ENCODE peak calls at places on chromosome 11, in six cellular contexts. One of them, this sample, is unnamed.
A peak's percentile ranks its signal among the peaks of the same experiment; 100 is the strongest.

GRCh38 chr11:68259122-68259959 is 12.4 kb downstream of the C11orf24 start:
- DNase-seq in mucosa of descending colon: no peak
- DNase-seq in skeletal muscle cell: no peak
- DNase-seq in ecto neural progenitor cell: peak; percentile 41
- DNase-seq in NCI-H1105: no peak
- DNase-seq in Caco-2: no peak
- DNase-seq in this sample: no peak

GRCh38 chr11:63670738-63671321 is 346 bp downstream of the ATL3 start:
- DNase-seq in mucosa of descending colon: peak; percentile 82
- DNase-seq in skeletal muscle cell: no peak
- DNase-seq in ecto neural progenitor cell: peak; percentile 63
- DNase-seq in NCI-H1105: peak; percentile 8
- DNase-seq in Caco-2: peak; percentile 71
- DNase-seq in this sample: no peak

GRCh38 chr11:62601114-62601363 is 626 bp downstream of the MTA2 start:
- DNase-seq in mucosa of descending colon: no peak
- DNase-seq in skeletal muscle cell: no peak
- DNase-seq in ecto neural progenitor cell: no peak
- DNase-seq in NCI-H1105: no peak
- DNase-seq in Caco-2: no peak
- DNase-seq in this sample: no peak

GRCh38 chr11:95338430-95338991 is 107.5 kb upstream of the SESN3 start:
- DNase-seq in mucosa of descending colon: peak; percentile 34
- DNase-seq in skeletal muscle cell: peak; percentile 58
- DNase-seq in ecto neural progenitor cell: no peak
- DNase-seq in NCI-H1105: peak; percentile 96
- DNase-seq in Caco-2: no peak
- DNase-seq in this sample: no peak

GRCh38 chr11:47714554-47715081 is 551 bp downstream of the AGBL2 start:
- DNase-seq in mucosa of descending colon: peak; percentile 38
- DNase-seq in skeletal muscle cell: no peak
- DNase-seq in ecto neural progenitor cell: peak; percentile 52
- DNase-seq in NCI-H1105: peak; percentile 21
- DNase-seq in Caco-2: no peak
- DNase-seq in this sample: no peak

GRCh38 chr11:2511421-2512369 is 66.9 kb downstream of the KCNQ1 start:
- DNase-seq in mucosa of descending colon: peak; percentile 21
- DNase-seq in skeletal muscle cell: no peak
- DNase-seq in ecto neural progenitor cell: peak; percentile 36
- DNase-seq in NCI-H1105: no peak
- DNase-seq in Caco-2: no peak
- DNase-seq in this sample: no peak

GRCh38 chr11:109954534-109954933 is 138.7 kb upstream of the ZC3H12C start:
- DNase-seq in mucosa of descending colon: no peak
- DNase-seq in skeletal muscle cell: no peak
- DNase-seq in ecto neural progenitor cell: no peak
- DNase-seq in NCI-H1105: no peak
- DNase-seq in Caco-2: no peak
- DNase-seq in this sample: no peak

GRCh38 chr11:127859941-127860354 is 727.4 kb downstream of the ETS1 start:
- DNase-seq in mucosa of descending colon: no peak
- DNase-seq in skeletal muscle cell: no peak
- DNase-seq in ecto neural progenitor cell: no peak
- DNase-seq in NCI-H1105: no peak
- DNase-seq in Caco-2: no peak
- DNase-seq in this sample: no peak

GRCh38 chr11:126489791-126490190 is 134.3 kb downstream of the ST3GAL4 start:
- DNase-seq in mucosa of descending colon: no peak
- DNase-seq in skeletal muscle cell: no peak
- DNase-seq in ecto neural progenitor cell: no peak
- DNase-seq in NCI-H1105: no peak
- DNase-seq in Caco-2: no peak
- DNase-seq in this sample: no peak

GRCh38 chr11:6825333-6825744 is 20.1 kb upstream of the OR10A5 start:
- DNase-seq in mucosa of descending colon: no peak
- DNase-seq in skeletal muscle cell: no peak
- DNase-seq in ecto neural progenitor cell: no peak
- DNase-seq in NCI-H1105: no peak
- DNase-seq in Caco-2: no peak
- DNase-seq in this sample: no peak

GRCh38 chr11:100980156-100980555 is 149.5 kb downstream of the PGR start:
- DNase-seq in mucosa of descending colon: no peak
- DNase-seq in skeletal muscle cell: no peak
- DNase-seq in ecto neural progenitor cell: no peak
- DNase-seq in NCI-H1105: no peak
- DNase-seq in Caco-2: peak; percentile 33
- DNase-seq in this sample: no peak

GRCh38 chr11:64448599-64449380 is 89.8 kb downstream of the RPS6KA4 start:
- DNase-seq in mucosa of descending colon: peak; percentile 88
- DNase-seq in skeletal muscle cell: no peak
- DNase-seq in ecto neural progenitor cell: peak; percentile 92
- DNase-seq in NCI-H1105: peak; percentile 77
- DNase-seq in Caco-2: peak; percentile 92
- DNase-seq in this sample: no peak

GRCh38 chr11:762421-763072 is 14.7 kb downstream of the GATD1 start:
- DNase-seq in mucosa of descending colon: peak; percentile 65
- DNase-seq in skeletal muscle cell: no peak
- DNase-seq in ecto neural progenitor cell: no peak
- DNase-seq in NCI-H1105: no peak
- DNase-seq in Caco-2: peak; percentile 58
- DNase-seq in this sample: no peak

GRCh38 chr11:65045728-65046127 is 4.7 kb downstream of the SAC3D1 start:
- DNase-seq in mucosa of descending colon: no peak
- DNase-seq in skeletal muscle cell: no peak
- DNase-seq in ecto neural progenitor cell: no peak
- DNase-seq in NCI-H1105: no peak
- DNase-seq in Caco-2: no peak
- DNase-seq in this sample: no peak

This sample was measured in vagina.